ENCODE peak calls at places on chromosomes 1 and 21, in four cellular contexts. C is ovary, X is left ventricle myocardium inferior, T is tibial nerve. V is an unnamed sample.

GRCh38 chr1:53511323-53511932 is 52.2 kb downstream of the DMRTB1 start:
- DNase-seq in X (peak; percentile 36), T (no peak), C (no peak), V (no peak)

GRCh38 chr1:182119631-182120030 is 58.1 kb upstream of the ZNF648 start:
- DNase-seq in T (no peak), X (no peak), C (no peak), V (no peak)

GRCh38 chr1:153866045-153866850 is 56.5 kb downstream of the GATAD2B start:
- DNase-seq in C (no peak), X (no peak), T (no peak), V (no peak)

GRCh38 chr1:229027622-229028182 is 243.2 kb upstream of the RAB4A start:
- DNase-seq in C (peak; percentile 64), X (no peak), T (peak; percentile 45), V (no peak)

GRCh38 chr1:11784993-11785769 is 20.6 kb downstream of the MTHFR start:
- DNase-seq in C (peak; percentile 81), X (peak; percentile 78), T (no peak), V (peak; percentile 74)

GRCh38 chr1:242770366-242770765 is 245.9 kb upstream of the PLD5 start:
- DNase-seq in T (no peak), X (no peak), C (no peak), V (no peak)

GRCh38 chr21:45326169-45326833 is 38.6 kb upstream of the POFUT2 start:
- DNase-seq in C (no peak), X (peak; percentile 16), T (no peak), V (no peak)

GRCh38 chr1:33182452-33182851 is 609 bp upstream of the TRIM62 start:
- DNase-seq in X (no peak), C (peak; percentile 47), T (no peak), V (peak; percentile 75)

GRCh38 chr1:228555074-228555989 is 68.2 kb downstream of the RNF187 start:
- DNase-seq in T (no peak), C (peak; percentile 27), X (no peak), V (peak; percentile 4)

GRCh38 chr21:42840411-42841155 is 38.8 kb downstream of the WDR4 start:
- DNase-seq in C (no peak), T (no peak), X (peak; percentile 7), V (no peak)

GRCh38 chr1:61561666-61562065 is 163.3 kb downstream of the TM2D1 start:
- DNase-seq in C (no peak), T (no peak), X (no peak), V (peak; percentile 32)

GRCh38 chr21:15549671-15550070 is 180.1 kb upstream of the USP25 start:
- DNase-seq in X (no peak), T (no peak), C (no peak), V (peak; percentile 25)

GRCh38 chr1:215405211-215405610 is 161.9 kb upstream of the KCTD3 start:
- DNase-seq in X (no peak), C (no peak), T (no peak), V (no peak)

GRCh38 chr1:2067393-2067792 is 17.2 kb downstream of the PRKCZ start:
- DNase-seq in C (no peak), T (no peak), X (no peak), V (no peak)

GRCh38 chr1:94843430-94843829 is 23.3 kb downstream of the SLC44A3 start:
- DNase-seq in T (no peak), C (no peak), X (no peak), V (no peak)

GRCh38 chr1:52668711-52669110 is 29.4 kb downstream of the COA7 start:
- DNase-seq in X (no peak), T (no peak), C (no peak), V (no peak)

GRCh38 chr1:95311006-95311405 is 77.0 kb downstream of the RWDD3 start:
- DNase-seq in T (no peak), X (no peak), C (no peak), V (no peak)

GRCh38 chr1:42340093-42340492 is 5.1 kb upstream of the FOXJ3 start:
- DNase-seq in C (no peak), T (no peak), X (no peak), V (no peak)

GRCh38 chr1:240092301-240093119 is 827 bp downstream of the FMN2 start:
- DNase-seq in X (no peak), C (no peak), T (no peak), V (peak; percentile 37)

GRCh38 chr1:172180886-172181285 is 239.6 kb upstream of the C1orf105 start:
- DNase-seq in X (peak; percentile 52), T (peak; percentile 16), C (peak; percentile 55), V (no peak)

GRCh38 chr21:22791986-22792560 is 1793.9 kb downstream of the NCAM2 start:
- DNase-seq in C (no peak), T (no peak), X (no peak), V (peak; percentile 62)

GRCh38 chr21:14864211-14865021 is 200.4 kb downstream of the NRIP1 start:
- DNase-seq in C (peak; percentile 72), X (peak; percentile 64), T (peak; percentile 42), V (peak; percentile 90)

GRCh38 chr1:215636258-215636965 is 69.3 kb downstream of the KCTD3 start:
- DNase-seq in T (peak; percentile 23), X (no peak), C (peak; percentile 54), V (no peak)

GRCh38 chr1:20404466-20404865 is 81.5 kb downstream of the CAMK2N1 start:
- DNase-seq in C (no peak), X (no peak), T (no peak), V (no peak)

GRCh38 chr1:172960454-172961208 is 90.1 kb downstream of the TNFSF18 start:
- DNase-seq in T (no peak), X (no peak), C (no peak), V (no peak)

GRCh38 chr21:32712043-32712442 is 15.8 kb downstream of the SYNJ1 start:
- DNase-seq in T (no peak), C (no peak), X (no peak), V (no peak)

GRCh38 chr1:31263408-31263807 is 23.7 kb upstream of the NKAIN1 start:
- DNase-seq in X (no peak), C (no peak), T (no peak), V (no peak)

DNA sequence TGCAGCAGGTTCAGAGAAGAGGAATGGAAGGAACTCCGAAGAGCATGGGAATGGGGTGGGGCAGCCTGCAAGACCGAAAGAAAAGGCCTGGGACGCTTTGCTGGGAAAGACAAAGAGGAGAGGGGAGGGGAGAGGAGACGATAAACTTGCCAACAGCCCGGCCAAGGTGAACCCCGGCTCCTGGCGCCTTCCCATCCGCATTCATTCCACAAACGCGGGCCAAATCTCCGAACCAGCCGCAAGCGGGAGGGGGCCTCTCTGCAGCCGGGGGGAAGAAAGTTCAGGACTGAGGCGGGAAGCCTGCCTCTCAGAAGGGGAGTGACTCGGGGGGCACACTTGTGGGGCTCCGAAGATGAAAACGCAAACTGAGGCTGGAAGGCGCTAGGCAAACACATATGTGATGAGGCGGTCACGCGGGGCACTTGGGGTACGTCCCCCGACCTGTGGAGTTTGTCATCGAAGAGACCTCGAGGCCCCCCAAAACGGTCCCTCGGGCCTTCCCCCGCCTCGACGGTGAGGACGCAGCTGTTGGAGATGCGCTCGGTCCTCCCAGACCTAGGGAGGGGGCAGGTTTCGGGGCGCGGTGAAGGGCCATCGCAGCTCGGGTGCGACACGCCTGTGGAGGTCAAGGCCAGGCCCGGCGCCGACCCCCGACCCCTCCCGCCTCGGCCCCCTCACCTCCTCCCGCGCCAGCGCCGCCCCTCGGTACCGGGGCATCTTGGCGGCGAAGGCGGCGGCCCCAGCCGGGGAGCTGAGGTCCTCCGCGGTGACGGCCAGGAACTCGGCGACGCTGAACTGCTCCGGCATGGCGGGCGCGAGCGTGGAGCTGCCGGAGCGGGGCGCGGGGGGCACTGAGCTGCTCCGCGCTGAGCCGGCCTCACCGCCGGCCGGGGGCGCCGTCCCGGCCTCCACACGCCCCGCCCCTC is at the start of gene ASAP3:
- DNase-seq in X (peak; percentile 60), C (peak; percentile 76), T (peak; percentile 19), V (peak; percentile 76)
- TF ChIP-seq CTCF in X (peak; percentile 40), C (no peak), T (peak; percentile 27), V (peak; percentile 8)

DNA sequence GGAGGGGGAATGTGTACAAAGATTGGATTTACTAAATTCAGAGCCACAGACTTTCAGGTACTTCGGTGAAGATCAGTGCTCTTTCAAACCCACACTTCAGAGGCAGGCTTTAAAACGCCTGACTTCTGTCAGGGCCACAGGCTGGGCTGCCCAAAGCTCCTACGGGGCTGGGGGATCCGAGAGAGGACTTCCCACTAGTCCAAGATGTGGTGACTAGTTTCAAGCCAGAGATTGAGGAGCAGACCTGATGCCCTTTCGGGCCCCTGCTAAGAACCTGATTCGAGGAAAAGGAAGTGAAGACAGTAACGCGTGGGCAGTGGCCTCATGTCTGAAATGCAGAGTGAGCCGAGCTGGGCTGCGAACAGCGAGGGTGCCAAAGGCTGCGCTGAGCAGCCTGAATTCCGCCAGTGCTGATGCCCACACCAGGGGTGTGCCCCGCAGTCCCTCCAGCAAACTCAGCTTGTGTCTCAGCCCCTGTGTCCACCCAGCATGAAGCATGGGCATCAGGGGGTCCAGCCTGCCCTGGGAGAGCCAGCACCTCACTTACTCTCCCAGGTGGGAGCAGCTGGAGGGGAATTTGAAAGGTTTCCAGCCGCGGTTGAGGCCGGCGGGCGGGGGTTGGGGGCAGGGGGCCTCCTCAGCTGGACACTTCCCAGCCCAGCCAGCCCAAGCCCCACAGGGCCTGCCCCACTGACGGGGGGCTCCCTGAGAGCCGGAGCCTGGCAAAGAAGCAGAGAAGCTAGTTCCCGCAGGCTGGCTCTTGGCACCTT is 36.3 kb downstream of the KIAA1614 start:
- DNase-seq in X (no peak), T (no peak), C (no peak), V (peak; percentile 22)
- H3K4me1 ChIP-seq in X (peaks cover 10% of the 10 kb centered on the region), T (peaks cover 14% of the 10 kb centered on the region), C (peaks cover 7% of the 10 kb centered on the region), V (no peaks in the 10 kb centered on the region)

GRCh38 chr1:225441314-225442119 is 13.7 kb upstream of the LBR start:
- DNase-seq in X (no peak), T (no peak), C (no peak), V (no peak)
- TF ChIP-seq CTCF in X (no peak), T (no peak), C (no peak), V (peak; percentile 30)

GRCh38 chr1:3814771-3815561 is 18.7 kb upstream of the LRRC47 start:
- DNase-seq in X (no peak), C (no peak), T (no peak), V (no peak)
- H3K4me1 ChIP-seq in X (no peaks in the 10 kb centered on the region), C (no peaks in the 10 kb centered on the region), T (no peaks in the 10 kb centered on the region), V (no peaks in the 10 kb centered on the region)

DNA sequence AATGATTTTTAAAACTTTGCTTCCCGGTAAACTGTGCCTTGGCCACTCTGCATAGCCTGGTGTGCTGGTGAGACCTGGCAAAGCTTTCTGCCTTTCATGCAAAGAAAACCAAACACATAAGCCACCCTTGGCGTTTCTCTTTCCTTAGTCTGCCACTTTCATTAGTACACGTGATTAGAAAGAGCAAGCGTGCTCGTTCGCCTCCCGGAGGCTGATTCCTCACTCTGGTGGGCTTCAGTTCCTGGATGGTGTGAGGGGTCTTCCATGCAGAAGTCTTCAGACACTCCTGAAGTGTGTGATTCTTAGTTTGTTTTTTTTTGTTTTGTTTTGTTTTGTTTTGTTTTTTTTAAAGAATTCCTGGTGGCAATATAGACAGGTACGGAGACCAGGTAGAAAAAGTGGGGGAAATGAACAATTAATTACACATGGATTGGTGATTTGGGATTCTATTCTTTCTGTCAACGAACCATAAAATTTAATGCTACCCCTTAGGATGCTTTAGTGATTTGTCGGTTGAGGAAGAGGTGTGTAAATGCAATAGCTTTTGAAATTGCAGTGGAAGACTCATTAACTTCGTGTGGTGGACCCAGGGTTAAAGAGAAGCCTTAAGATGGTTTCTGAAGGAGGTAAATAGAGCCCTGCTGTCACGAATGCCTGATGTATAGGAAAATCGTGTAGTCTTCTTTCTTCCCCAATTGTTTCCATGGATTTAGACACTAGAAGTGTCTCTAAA is 2.1 kb downstream of the GALNT2 start:
- DNase-seq in C (no peak), T (no peak), X (no peak), V (no peak)
- TF ChIP-seq CTCF in C (no peak), T (no peak), X (no peak), V (no peak)

GRCh38 chr1:197912739-197913494 is 4.3 kb upstream of the LHX9 start:
- DNase-seq in C (no peak), X (no peak), T (no peak), V (no peak)
- H3K4me1 ChIP-seq in C (peaks cover 16% of the 10 kb centered on the region), X (peaks cover 80% of the 10 kb centered on the region), T (peaks cover 30% of the 10 kb centered on the region), V (peaks cover 5% of the 10 kb centered on the region)